ENCODE peak calls at places on chromosomes 1 and 21, in ten cellular contexts. P is mesendoderm; J is hepatocyte; A is pancreas; B is GM04504; N is mesothelial cell of epicardium; X is activated naive CD4-positive, alpha-beta T cell treated with anti-CD3 and anti-CD28 coated beads, Interleukin-2, amount 10 ng/mL, durations not matched to agents 7 days and 5 days; S is RKO; D is uterus; O is AG04450. M is an unnamed sample.

GRCh38 chr1:65177457-65177856 is 29.5 kb downstream of the AK4 start:
- DNase-seq in B (no peak), D (no peak), P (peak; percentile 84), O (no peak), A (no peak), N (no peak), S (peak; percentile 12), X (no peak), J (no peak), M (no peak)

GRCh38 chr1:50378757-50379156 is 44.5 kb downstream of the DMRTA2 start:
- DNase-seq in A (no peak), S (no peak), N (no peak), O (no peak), X (no peak), P (no peak), D (no peak), B (no peak), J (no peak), M (no peak)

GRCh38 chr1:167219194-167219593 is 1.5 kb upstream of the POU2F1 start:
- DNase-seq in S (no peak), D (no peak), X (no peak), A (no peak), J (no peak), N (no peak), P (no peak), O (no peak), B (no peak), M (no peak)

GRCh38 chr1:107976431-107977215 is 11.6 kb upstream of the VAV3 start:
- DNase-seq in D (no peak), S (no peak), A (no peak), J (no peak), B (no peak), X (no peak), N (no peak), O (no peak), P (no peak), M (no peak)

GRCh38 chr1:21816602-21817302 is 4.7 kb downstream of the LDLRAD2 start:
- DNase-seq in O (peak; percentile 16), S (peak; percentile 52), A (no peak), B (peak; percentile 17), X (no peak), J (peak; percentile 69), P (peak; percentile 27), D (no peak), N (no peak), M (no peak)

GRCh38 chr1:85464497-85465098 is 361 bp downstream of the DDAH1 start:
- DNase-seq in J (peak; percentile 77), D (peak; percentile 62), P (peak; percentile 81), A (peak; percentile 63), N (peak; percentile 32), B (peak; percentile 55), S (peak; percentile 81), O (no peak), X (peak; percentile 36), M (peak; percentile 65)

GRCh38 chr1:203171341-203172183 is 4.1 kb downstream of the MYBPH start:
- DNase-seq in O (no peak), A (no peak), J (no peak), B (no peak), X (no peak), D (no peak), P (no peak), S (no peak), N (no peak), M (no peak)

GRCh38 chr1:24289937-24290595 is 29.1 kb upstream of the GRHL3 start:
- DNase-seq in O (peak; percentile 43), A (peak; percentile 63), B (peak; percentile 90), J (no peak), S (peak; percentile 44), D (peak; percentile 72), P (no peak), X (no peak), N (no peak), M (peak; percentile 87)

GRCh38 chr1:248045209-248045608 is 1.4 kb upstream of the OR2L3 start:
- DNase-seq in O (no peak), B (no peak), D (no peak), S (no peak), A (no peak), N (no peak), P (no peak), J (no peak), X (no peak), M (no peak)

GRCh38 chr21:38438476-38438893 is 59.8 kb downstream of the ERG start:
- DNase-seq in X (no peak), A (no peak), D (peak; percentile 39), P (peak; percentile 37), J (peak; percentile 49), B (peak; percentile 12), S (no peak), O (peak; percentile 23), N (peak; percentile 45), M (peak; percentile 41)

GRCh38 chr1:163068716-163069115 is 445 bp upstream of the RGS4 start:
- DNase-seq in O (no peak), S (peak; percentile 77), N (no peak), P (no peak), A (no peak), J (no peak), D (no peak), B (no peak), X (no peak), M (no peak)

GRCh38 chr1:196114193-196114592 is 494.0 kb downstream of the KCNT2 start:
- DNase-seq in B (no peak), P (no peak), N (no peak), A (no peak), X (no peak), D (no peak), S (no peak), J (no peak), O (no peak), M (no peak)

GRCh38 chr1:185499986-185500626 is 183.1 kb upstream of the IVNS1ABP start:
- DNase-seq in S (peak; percentile 55), X (no peak), N (no peak), D (no peak), A (no peak), O (peak; percentile 74), J (no peak), P (no peak), B (peak; percentile 71), M (no peak)

GRCh38 chr1:234600418-234601216 is 9.4 kb downstream of the IRF2BP2 start:
- DNase-seq in N (no peak), B (no peak), X (no peak), A (peak; percentile 60), O (no peak), D (peak; percentile 65), J (peak; percentile 80), S (peak; percentile 49), P (no peak), M (peak; percentile 65)

GRCh38 chr1:182317489-182318180 is 74.0 kb downstream of the GLUL start:
- DNase-seq in S (no peak), O (no peak), P (no peak), J (no peak), A (peak; percentile 53), N (no peak), B (no peak), X (no peak), D (no peak), M (no peak)

GRCh38 chr1:189962171-189962570 is 515.5 kb downstream of the BRINP3 start:
- DNase-seq in D (no peak), N (no peak), A (no peak), B (no peak), O (peak; percentile 65), X (no peak), S (peak; percentile 24), J (peak; percentile 56), P (no peak), M (no peak)

GRCh38 chr1:224884428-224884827 is 45.0 kb upstream of the DNAH14 start:
- DNase-seq in X (no peak), P (peak; percentile 72), S (no peak), N (no peak), J (peak; percentile 69), A (no peak), O (peak; percentile 41), D (no peak), B (no peak), M (peak; percentile 60)

GRCh38 chr1:70353641-70354331 is 736 bp downstream of the ANKRD13C start:
- DNase-seq in P (peak; percentile 51), S (peak; percentile 64), D (peak; percentile 18), X (peak; percentile 51), O (peak; percentile 46), B (peak; percentile 19), A (no peak), J (peak; percentile 38), N (no peak), M (peak; percentile 28)

GRCh38 chr1:2204384-2205190 is 10.0 kb upstream of the FAAP20 start:
- DNase-seq in B (no peak), X (no peak), J (peak; percentile 58), O (no peak), S (peak; percentile 65), D (peak; percentile 86), N (peak; percentile 98), A (peak; percentile 76), P (peak; percentile 89), M (peak; percentile 74)

GRCh38 chr1:66168919-66169725 is 364.8 kb upstream of the SGIP1 start:
- DNase-seq in O (no peak), S (no peak), D (no peak), P (no peak), A (no peak), B (no peak), J (no peak), N (no peak), X (peak; percentile 35), M (no peak)

GRCh38 chr1:181104790-181105133 is 16.3 kb downstream of the IER5 start:
- DNase-seq in S (no peak), J (peak; percentile 63), X (peak; percentile 64), O (no peak), A (no peak), D (peak; percentile 51), N (peak; percentile 34), P (peak; percentile 88), B (no peak), M (no peak)

GRCh38 chr1:41097105-41097504 is 75.6 kb upstream of the SLFNL1 start:
- DNase-seq in P (no peak), X (no peak), N (no peak), S (no peak), D (no peak), J (no peak), B (no peak), A (no peak), O (peak; percentile 16), M (no peak)

GRCh38 chr1:61337471-61337870 is 255.1 kb downstream of the NFIA start:
- DNase-seq in J (peak; percentile 19), P (no peak), S (no peak), O (no peak), X (no peak), B (no peak), D (no peak), A (no peak), N (no peak), M (no peak)

GRCh38 chr1:97903626-97904025 is 17.2 kb downstream of the DPYD start:
- DNase-seq in B (no peak), J (no peak), S (no peak), O (no peak), P (no peak), D (no peak), X (no peak), A (no peak), N (no peak), M (no peak)

GRCh38 chr1:974293-974640 is 7.6 kb downstream of the PERM1 start:
- DNase-seq in P (no peak), O (no peak), N (no peak), D (no peak), S (no peak), X (no peak), B (no peak), J (no peak), A (no peak), M (no peak)

GRCh38 chr1:220426989-220427388 is 100.9 kb upstream of the MARK1 start:
- DNase-seq in N (no peak), O (no peak), J (no peak), S (no peak), P (no peak), A (no peak), X (no peak), B (no peak), D (no peak), M (no peak)

GRCh38 chr1:198837276-198838021 is 198.6 kb downstream of the PTPRC start:
- DNase-seq in N (no peak), D (no peak), P (no peak), O (no peak), B (no peak), X (no peak), J (no peak), S (no peak), A (no peak), M (no peak)

GRCh38 chr1:2405588-2406295 is 6.6 kb downstream of the PEX10 start:
- DNase-seq in N (no peak), X (no peak), S (no peak), O (no peak), D (no peak), A (no peak), B (no peak), J (no peak), P (no peak), M (no peak)

M was measured in mucosa of gallbladder.